ENCODE peak calls at places on chromosome 16, in five cellular contexts. M is epithelial cell of esophagus, Q is tibial nerve, I is kidney epithelial cell, S is BJ. L is an unnamed sample.

GRCh38 chr16:58235663-58236062 is 37.8 kb upstream of the CSNK2A2 start:
- DNase-seq in I (no peak), S (no peak), Q (no peak), M (no peak), L (no peak)

GRCh38 chr16:78576941-78577340 is 477.5 kb downstream of the WWOX start:
- DNase-seq in S (no peak), I (peak; percentile 5), Q (no peak), M (peak; percentile 85), L (no peak)

GRCh38 chr16:1920727-1921155 is 2.5 kb upstream of the HS3ST6 start:
- DNase-seq in I (no peak), M (no peak), Q (no peak), S (no peak), L (no peak)

GRCh38 chr16:76226011-76226410 is 51.2 kb upstream of the CNTNAP4 start:
- DNase-seq in Q (no peak), M (no peak), I (no peak), S (no peak), L (no peak)

GRCh38 chr16:2487903-2488531 is 13.1 kb downstream of the TBC1D24 start:
- DNase-seq in S (no peak), M (no peak), Q (no peak), I (no peak), L (no peak)

GRCh38 chr16:56583351-56583910 is 5.9 kb upstream of the MT3 start:
- DNase-seq in S (no peak), Q (no peak), I (no peak), M (no peak), L (no peak)

GRCh38 chr16:72168365-72168764 is 3.6 kb downstream of the PMFBP1 start:
- DNase-seq in S (no peak), I (no peak), Q (no peak), M (no peak), L (no peak)

GRCh38 chr16:76946879-76947278 is 244.1 kb upstream of the MON1B start:
- DNase-seq in M (peak; percentile 87), Q (no peak), S (peak; percentile 9), I (peak; percentile 57), L (peak; percentile 86)

GRCh38 chr16:26599786-26600107 is 467.0 kb upstream of the C16orf82 start:
- DNase-seq in S (no peak), I (no peak), Q (no peak), M (no peak), L (no peak)

GRCh38 chr16:84323626-84324025 is 28.9 kb downstream of the WFDC1 start:
- DNase-seq in M (peak; percentile 24), Q (no peak), I (no peak), S (no peak), L (no peak)

GRCh38 chr16:6125483-6126259 is 1028.1 kb upstream of the EEF2KMT start:
- DNase-seq in I (peak; percentile 21), M (peak; percentile 17), Q (no peak), S (peak; percentile 35), L (no peak)

GRCh38 chr16:52404546-52404945 is 142.4 kb downstream of the TOX3 start:
- DNase-seq in I (no peak), M (peak; percentile 39), Q (no peak), S (no peak), L (no peak)

GRCh38 chr16:19236561-19236960 is 49.0 kb upstream of the CLEC19A start:
- DNase-seq in I (no peak), S (no peak), Q (no peak), M (no peak), L (no peak)

GRCh38 chr16:47732806-47733150 is 271.6 kb downstream of the PHKB start:
- DNase-seq in I (peak; percentile 14), S (no peak), Q (no peak), M (peak; percentile 86), L (peak; percentile 72)

GRCh38 chr16:88487920-88488842 is 35.1 kb downstream of the ZFPM1 start:
- DNase-seq in S (no peak), I (no peak), Q (no peak), M (no peak), L (no peak)

GRCh38 chr16:89039756-89040155 is 53.9 kb upstream of the ACSF3 start:
- DNase-seq in S (no peak), M (no peak), I (no peak), Q (no peak), L (no peak)

GRCh38 chr16:72198021-72198420 is 26.1 kb upstream of the PMFBP1 start:
- DNase-seq in M (no peak), S (peak; percentile 37), I (no peak), Q (peak; percentile 40), L (peak; percentile 71)

GRCh38 chr16:84841787-84842300 is 22.1 kb downstream of the CRISPLD2 start:
- DNase-seq in M (peak; percentile 75), I (no peak), S (no peak), Q (no peak), L (no peak)

GRCh38 chr16:82971126-82971525 is 344.4 kb downstream of the CDH13 start:
- DNase-seq in S (no peak), I (no peak), M (no peak), Q (no peak), L (no peak)

GRCh38 chr16:10751291-10751697 is 7.7 kb downstream of the NUBP1 start:
- DNase-seq in Q (no peak), S (no peak), I (no peak), M (no peak), L (no peak)

GRCh38 chr16:4648917-4649316 is 24.3 kb downstream of the MGRN1 start:
- DNase-seq in Q (no peak), S (no peak), I (no peak), M (no peak), L (no peak)

GRCh38 chr16:57165923-57166322 is 19.9 kb downstream of the PSME3IP1 start:
- DNase-seq in I (no peak), M (peak; percentile 21), Q (no peak), S (no peak), L (no peak)

GRCh38 chr16:20903116-20903888 is 2.7 kb downstream of the LYRM1 start:
- DNase-seq in S (no peak), I (no peak), M (no peak), Q (no peak), L (no peak)
- H3K4me3 ChIP-seq in S (no peak overlapping the region), I (no peak overlapping the region), M (no peak overlapping the region), Q (no peak overlapping the region), L (no peak overlapping the region)

GRCh38 chr16:30654856-30655255 is 3.4 kb upstream of the FBRS start:
- DNase-seq in I (no peak), M (no peak), Q (no peak), S (no peak), L (no peak)

GRCh38 chr16:30657866-30658730 is at the start of gene FBRS:
- DNase-seq in M (peak; percentile 100), I (peak; percentile 100), Q (peak; percentile 100), S (peak; percentile 100), L (peak; percentile 100)

GRCh38 chr16:30656974-30657865 is 1.0 kb upstream of the FBRS start:
- DNase-seq in Q (no peak), M (no peak), S (no peak), I (no peak), L (no peak)

GRCh38 chr16:30656388-30656787 is 1.8 kb upstream of the FBRS start:
- DNase-seq in S (no peak), M (no peak), I (no peak), Q (no peak), L (no peak)

DNA sequence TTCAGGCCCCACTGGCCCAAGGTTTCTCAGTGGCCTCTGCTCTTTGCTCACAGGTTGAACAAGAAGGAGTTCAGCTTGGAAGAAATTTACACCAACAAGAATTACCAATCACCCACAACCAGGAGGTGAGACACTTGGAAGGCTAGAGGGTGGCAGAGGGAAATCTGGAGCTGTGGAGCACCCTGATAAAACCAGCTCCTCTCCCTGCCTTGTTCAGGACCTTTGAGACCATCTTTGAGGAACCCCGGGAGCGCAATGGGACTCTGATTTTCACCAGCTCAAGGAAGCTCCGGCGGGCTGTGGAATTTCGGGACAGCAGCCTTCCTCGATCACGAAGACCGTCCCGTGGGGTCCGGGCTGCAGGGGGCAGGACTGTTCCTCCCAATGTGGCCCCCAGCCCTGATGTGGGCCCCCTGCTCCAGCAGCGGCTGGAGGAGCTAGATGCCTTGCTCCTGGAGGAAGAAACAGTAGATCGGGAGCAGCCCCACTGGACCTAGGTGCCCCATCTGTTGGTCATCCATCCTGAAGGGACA is 2.4 kb upstream of the FBRS start:
- DNase-seq in Q (no peak), S (no peak), M (no peak), I (no peak), L (no peak)
- TF ChIP-seq CTCF in Q (no peak), S (no peak), M (no peak), I (no peak), L (no peak)

DNA sequence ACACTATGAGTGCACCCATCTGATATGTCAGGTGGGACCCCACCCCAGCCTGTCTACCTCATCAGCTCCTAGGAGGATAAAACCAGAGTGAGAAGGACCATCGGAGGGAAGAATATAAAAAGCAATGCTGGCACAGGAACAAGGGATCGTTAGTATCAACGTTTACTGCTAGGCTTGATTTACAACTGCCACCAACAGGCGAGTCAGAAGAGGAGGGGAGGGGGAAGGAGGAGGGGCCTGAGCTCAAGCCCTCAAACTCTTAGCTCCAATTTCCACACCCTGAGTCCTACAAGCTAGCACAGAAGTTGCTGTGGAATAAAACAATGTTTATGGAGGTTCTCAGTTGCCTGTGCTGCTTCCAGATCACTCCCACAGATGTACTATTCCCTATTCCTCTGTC is 234.5 kb downstream of the C16orf78 start:
- DNase-seq in M (no peak), S (no peak), Q (no peak), I (no peak), L (no peak)
- H3K4me3 ChIP-seq in M (no peak overlapping the region), S (no peak overlapping the region), Q (no peak overlapping the region), I (no peak overlapping the region), L (no peak overlapping the region)

DNA sequence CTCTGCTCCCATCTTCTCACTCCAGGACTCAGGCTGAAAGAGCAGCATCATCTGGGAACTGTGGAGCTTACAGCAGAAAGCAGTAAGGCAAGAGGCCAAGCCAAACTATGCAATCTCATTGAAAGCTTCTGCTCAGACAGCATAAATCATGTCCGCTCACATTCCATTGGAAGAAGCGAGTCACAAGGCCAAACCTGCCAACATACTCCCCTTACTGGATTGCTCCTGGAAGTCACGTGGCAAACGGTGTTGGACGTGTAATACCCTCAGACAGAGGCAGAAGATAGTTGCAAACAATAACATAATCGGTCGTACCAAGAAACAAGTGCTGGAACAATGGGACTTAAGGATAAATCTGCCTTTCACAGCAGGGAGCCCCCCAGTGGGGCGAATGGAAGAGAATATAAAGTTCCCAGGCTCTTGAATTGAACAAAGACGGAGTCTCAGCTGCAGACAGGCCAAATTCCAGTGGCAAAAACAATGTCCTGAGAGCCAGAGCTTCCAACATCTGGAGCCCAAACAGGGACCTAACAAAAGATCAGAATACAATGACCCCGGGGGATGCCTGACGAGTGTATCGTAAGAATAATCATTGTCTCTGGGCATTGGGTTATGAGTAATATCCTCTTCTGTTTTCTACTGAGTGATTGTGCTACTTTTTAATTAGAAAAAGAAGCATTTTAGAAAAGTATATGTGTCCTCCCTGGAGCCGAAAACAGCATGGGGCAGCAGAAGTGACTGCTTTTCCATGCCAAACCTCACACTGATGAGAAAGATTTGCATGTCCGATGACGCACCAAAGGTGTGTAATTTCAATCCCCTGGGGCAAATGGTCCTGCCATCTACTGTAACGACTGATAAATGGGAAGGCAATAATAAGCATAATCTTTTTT is 68.4 kb downstream of the CMC2 start:
- DNase-seq in Q (no peak), I (peak; percentile 28), S (peak; percentile 98), M (peak; percentile 78), L (peak; percentile 98)
- TF ChIP-seq CTCF in Q (no peak), I (no peak), S (no peak), M (no peak), L (no peak)

GRCh38 chr16:70160821-70161220 is 12.8 kb upstream of the CLEC18C start:
- DNase-seq in I (no peak), M (no peak), S (no peak), Q (no peak), L (no peak)
- H3K4me3 ChIP-seq in I (no peak overlapping the region), M (no peak overlapping the region), S (no peak overlapping the region), Q (no peak overlapping the region), L (no peak overlapping the region)

GRCh38 chr16:70508752-70509151 is 14.6 kb downstream of the COG4 start:
- DNase-seq in M (no peak), Q (no peak), S (no peak), I (no peak), L (no peak)
- TF ChIP-seq CTCF in M (peak; percentile 16), Q (no peak), S (peak; percentile 10), I (no peak), L (no peak)

L was measured in HFF-Myc.